ENCODE peak calls at places on chromosomes 3 and 15, in five cellular contexts. K, J, I, V and W are unnamed samples.
A peak's percentile ranks its signal among the peaks of the same experiment; 100 is the strongest.

GRCh38 chr3:18830087-18830486 is 318.2 kb upstream of the KCNH8 start:
- DNase-seq in K (no peak), J (no peak), I (no peak), V (no peak), W (no peak)

GRCh38 chr15:74642724-74643367 is 27.2 kb downstream of the CLK3 start:
- DNase-seq in K (peak; percentile 63), J (no peak), I (no peak), V (no peak), W (no peak)

GRCh38 chr15:80492874-80493273 is 88.7 kb downstream of the ARNT2 start:
- DNase-seq in K (no peak), J (no peak), I (no peak), V (no peak), W (no peak)

GRCh38 chr3:195302436-195302835 is 31.5 kb upstream of the XXYLT1 start:
- DNase-seq in K (peak; percentile 22), J (no peak), I (no peak), V (no peak), W (no peak)

GRCh38 chr15:36688310-36689102 is 109.1 kb downstream of the CDIN1 start:
- DNase-seq in K (peak; percentile 57), J (no peak), I (no peak), V (no peak), W (no peak)

GRCh38 chr15:38076806-38077205 is 142.4 kb downstream of the TMCO5A start:
- DNase-seq in K (no peak), J (no peak), I (peak; percentile 29), V (no peak), W (no peak)

GRCh38 chr3:16875876-16876575 is 8.7 kb upstream of the PLCL2 start:
- DNase-seq in K (no peak), J (no peak), I (no peak), V (no peak), W (no peak)

GRCh38 chr15:41878355-41878699 is 15.5 kb downstream of the SPTBN5 start:
- DNase-seq in K (no peak), J (peak; percentile 68), I (no peak), V (no peak), W (no peak)

GRCh38 chr3:195117978-195118581 is 152.9 kb downstream of the XXYLT1 start:
- DNase-seq in K (no peak), J (no peak), I (no peak), V (no peak), W (no peak)

GRCh38 chr15:27833974-27834373 is 265.1 kb downstream of the OCA2 start:
- DNase-seq in K (no peak), J (no peak), I (no peak), V (no peak), W (no peak)

GRCh38 chr3:48015451-48016182 is 599 bp downstream of the MAP4 start:
- DNase-seq in K (peak; percentile 13), J (no peak), I (no peak), V (no peak), W (no peak)